ENCODE peak calls at places on chromosomes 2 and 18, in seven cellular contexts. N is breast epithelium; W is CD8-positive, alpha-beta T cell; Y is right cardiac atrium; H is tibial artery; F is A549; A is heart left ventricle. E is an unnamed sample.

GRCh38 chr18:50687491-50687890 is 127.6 kb downstream of the MAPK4 start:
- DNase-seq in Y (no peak), W (no peak), H (peak; percentile 52), F (no peak), A (no peak), N (no peak), E (no peak)

GRCh38 chr2:45256867-45257641 is 247.8 kb upstream of the SIX2 start:
- DNase-seq in Y (peak; percentile 34), W (no peak), H (no peak), A (no peak), N (no peak), F (no peak), E (no peak)

GRCh38 chr2:234495076-234495800 is 1.6 kb downstream of the ARL4C start:
- DNase-seq in H (no peak), F (peak; percentile 23), A (no peak), W (peak; percentile 49), N (no peak), Y (peak; percentile 48), E (no peak)

GRCh38 chr2:22879009-22879863 is 505.7 kb upstream of the KLHL29 start:
- DNase-seq in F (no peak), Y (no peak), A (no peak), N (no peak), H (no peak), W (no peak), E (no peak)

GRCh38 chr18:68221116-68221724 is 493.7 kb downstream of the TMX3 start:
- DNase-seq in H (no peak), Y (no peak), W (no peak), A (no peak), N (no peak), F (no peak), E (no peak)

GRCh38 chr18:66722671-66723070 is 118.8 kb upstream of the CDH19 start:
- DNase-seq in N (no peak), W (no peak), F (no peak), Y (no peak), A (no peak), H (no peak), E (no peak)

GRCh38 chr2:232898592-232899541 is 28.8 kb downstream of the SNORC start:
- DNase-seq in N (no peak), A (no peak), F (peak; percentile 37), W (no peak), H (peak; percentile 37), Y (no peak), E (no peak)

GRCh38 chr18:10927980-10928605 is 221.3 kb downstream of the PIEZO2 start:
- DNase-seq in Y (no peak), F (no peak), N (no peak), H (no peak), W (no peak), A (no peak), E (no peak)

GRCh38 chr18:75213610-75214009 is 3.0 kb downstream of the TSHZ1 start:
- DNase-seq in W (no peak), Y (no peak), H (no peak), A (no peak), F (no peak), N (no peak), E (no peak)

GRCh38 chr18:31373641-31374040 is 2.9 kb upstream of the DSG4 start:
- DNase-seq in F (no peak), W (no peak), N (no peak), A (no peak), Y (no peak), H (no peak), E (no peak)

GRCh38 chr2:215359576-215359922 is 47.7 kb downstream of the ATIC start:
- DNase-seq in A (no peak), Y (no peak), H (no peak), W (no peak), F (no peak), N (no peak), E (no peak)

GRCh38 chr2:226446406-226447001 is 353.1 kb downstream of the IRS1 start:
- DNase-seq in W (no peak), A (no peak), H (no peak), F (no peak), N (no peak), Y (no peak), E (no peak)

GRCh38 chr18:56902653-56903052 is 244.2 kb upstream of the BOD1L2 start:
- DNase-seq in A (no peak), W (no peak), N (no peak), Y (no peak), F (peak; percentile 3), H (no peak), E (no peak)

GRCh38 chr2:184346338-184346862 is 251.9 kb upstream of the ZNF804A start:
- DNase-seq in F (no peak), H (no peak), Y (no peak), N (no peak), W (no peak), A (no peak), E (no peak)

GRCh38 chr2:166841152-166841551 is 47.1 kb upstream of the XIRP2 start:
- DNase-seq in N (no peak), A (no peak), H (no peak), F (no peak), W (no peak), Y (no peak), E (no peak)

GRCh38 chr2:196012314-196012713 is 56.3 kb downstream of the DNAH7 start:
- DNase-seq in H (no peak), F (no peak), A (no peak), W (no peak), N (no peak), Y (no peak), E (no peak)

GRCh38 chr2:65076345-65076710 is 20.1 kb downstream of the CEP68 start:
- DNase-seq in Y (no peak), F (no peak), A (no peak), H (no peak), W (no peak), N (no peak), E (no peak)

GRCh38 chr18:75687626-75688025 is 260.1 kb upstream of the SMIM21 start:
- DNase-seq in Y (no peak), H (no peak), F (no peak), W (no peak), N (no peak), A (no peak), E (no peak)

GRCh38 chr2:205405752-205406151 is 276.5 kb upstream of the NRP2 start:
- DNase-seq in A (no peak), H (no peak), N (no peak), F (no peak), W (no peak), Y (no peak), E (no peak)

GRCh38 chr18:35466815-35467623 is 30.7 kb downstream of the INO80C start:
- DNase-seq in W (no peak), F (no peak), A (peak; percentile 42), N (no peak), Y (no peak), H (no peak), E (no peak)

GRCh38 chr2:96554293-96555145 is 18.0 kb downstream of the ARID5A start:
- DNase-seq in F (peak; percentile 69), W (peak; percentile 71), Y (peak; percentile 86), N (peak; percentile 78), H (peak; percentile 89), A (peak; percentile 78), E (peak; percentile 74)

DNA sequence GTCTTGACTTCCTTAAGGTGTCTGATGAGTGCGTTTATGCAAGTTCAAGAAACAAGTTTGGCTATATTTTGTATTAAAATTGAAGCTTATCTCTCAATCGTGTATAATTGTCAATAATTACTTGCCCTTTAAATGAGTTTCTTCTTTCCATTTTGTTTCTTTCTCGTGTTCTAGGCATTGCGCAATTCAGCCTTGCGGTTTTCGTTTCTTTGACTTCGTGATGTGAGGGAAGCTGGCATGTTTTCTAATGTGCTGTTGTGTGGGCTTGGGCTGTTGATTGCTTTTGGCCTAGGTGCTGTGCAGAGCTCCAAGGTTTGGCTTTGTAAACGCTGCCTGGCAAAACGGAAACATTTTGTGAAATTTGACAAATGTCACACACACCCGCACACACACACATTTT is 242.5 kb upstream of the TCF4 start:
- DNase-seq in F (no peak), W (no peak), H (no peak), Y (no peak), A (no peak), N (no peak), E (no peak)
- H3K9me3 ChIP-seq in F (peaks cover 12% of the 10 kb centered on the region), W (no peaks in the 10 kb centered on the region), H (no peaks in the 10 kb centered on the region), Y (no peaks in the 10 kb centered on the region), A (peaks cover 1% of the 10 kb centered on the region), N (no peaks in the 10 kb centered on the region), E (no peaks in the 10 kb centered on the region)

GRCh38 chr2:109331864-109332848 is 203.2 kb downstream of the SH3RF3 start:
- DNase-seq in Y (peak; percentile 89), H (peak; percentile 87), A (peak; percentile 88), N (peak; percentile 66), F (peak; percentile 36), W (peak; percentile 34), E (no peak)
- H3K4me3 ChIP-seq in Y (no peak overlapping the region), H (peak overlapping the region; percentile 19), A (peak overlapping the region; percentile 34), N (peak overlapping the region; percentile 44), F (no peak overlapping the region), W (peak overlapping the region; percentile 29), E (no peak overlapping the region)

GRCh38 chr2:231163011-231163410 is 35.4 kb upstream of the ARMC9 start:
- DNase-seq in N (no peak), A (no peak), H (no peak), Y (no peak), F (no peak), W (no peak), E (no peak)

GRCh38 chr2:231159306-231159705 is 34.5 kb upstream of the HTR2B start:
- DNase-seq in A (no peak), H (no peak), W (no peak), F (no peak), Y (no peak), N (no peak), E (no peak)

GRCh38 chr2:231162036-231162345 is 36.4 kb upstream of the ARMC9 start:
- DNase-seq in W (no peak), A (no peak), F (peak; percentile 25), Y (no peak), H (no peak), N (no peak), E (no peak)

GRCh38 chr2:231160701-231161100 is 35.9 kb upstream of the HTR2B start:
- DNase-seq in Y (no peak), H (no peak), F (no peak), N (no peak), A (no peak), W (no peak), E (no peak)

GRCh38 chr2:231161252-231162035 is 36.6 kb upstream of the HTR2B start:
- DNase-seq in F (no peak), Y (no peak), N (no peak), H (no peak), A (no peak), W (no peak), E (no peak)
- H3K27ac ChIP-seq in F (peak overlapping the region; percentile 73), Y (no peak overlapping the region), N (peak overlapping the region; percentile 31), H (peak overlapping the region; percentile 79), A (peak overlapping the region; percentile 64), W (no peak overlapping the region), E (peak overlapping the region; percentile 9)

DNA sequence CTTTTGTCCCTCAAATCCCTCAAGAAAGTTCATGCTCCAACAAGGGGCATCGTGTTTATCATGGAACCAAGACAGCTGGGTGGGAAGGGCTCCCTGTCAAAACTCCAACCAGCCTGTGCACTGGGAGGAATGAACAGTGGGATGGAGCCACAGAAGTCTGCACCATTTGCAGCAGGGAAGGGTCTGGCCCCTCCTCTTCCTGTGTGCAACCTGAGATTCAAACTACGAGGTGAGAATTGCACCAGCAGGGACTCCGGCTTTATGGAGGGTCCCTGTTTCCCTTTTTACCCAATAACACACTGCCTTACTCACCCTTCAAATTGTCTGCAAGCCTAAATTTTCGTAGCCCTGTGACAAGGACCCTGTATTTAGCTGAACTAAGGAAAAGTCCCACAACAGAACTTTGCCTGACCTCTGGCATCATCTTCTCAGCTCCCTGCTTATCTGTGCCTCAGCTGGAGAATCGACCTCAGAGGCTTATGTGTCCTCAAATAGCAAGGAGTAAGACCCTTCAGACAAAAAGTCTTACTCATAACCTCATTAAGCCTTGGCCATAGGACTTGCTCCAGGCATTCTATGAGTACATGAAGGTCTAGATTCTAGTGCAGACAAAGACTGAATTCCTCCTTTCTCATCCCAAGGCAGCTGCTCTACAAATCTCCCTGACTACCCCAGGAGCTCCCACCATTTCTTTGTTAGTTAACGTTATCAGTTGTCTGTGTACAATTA is 178.3 kb upstream of the SERPINE2 start:
- DNase-seq in N (no peak), W (no peak), H (no peak), A (peak; percentile 28), Y (no peak), F (no peak), E (no peak)
- H3K9me3 ChIP-seq in N (peaks cover 6% of the 10 kb centered on the region), W (no peaks in the 10 kb centered on the region), H (no peaks in the 10 kb centered on the region), A (peaks cover 7% of the 10 kb centered on the region), Y (no peaks in the 10 kb centered on the region), F (peaks cover 21% of the 10 kb centered on the region), E (no peaks in the 10 kb centered on the region)